ENCODE peak calls at places on chromosomes 4 and X, in seven cellular contexts. K is endothelial cell; L is AG09319; A is HL-60; X is fibroblast of mammary gland; M is activated T-cell treated with anti-CD3 and anti-CD28 coated beads, Interleukin-2, amount 50 U/mL, for 72 hours; N is dorsolateral prefrontal cortex. P is an unnamed sample.

GRCh38 chrX:19630776-19631707 is 115.7 kb upstream of the MAP3K15 start:
- DNase-seq in K (no peak), L (no peak), A (no peak), X (no peak), M (no peak), N (no peak), P (no peak)

GRCh38 chr4:149534779-149535178 is 280.9 kb downstream of the IQCM start:
- DNase-seq in K (no peak), L (no peak), A (no peak), X (peak), M (no peak), N (no peak), P (no peak)

GRCh38 chr4:112514449-112515277 is 1.3 kb downstream of the NEUROG2 start:
- DNase-seq in K (peak), L (no peak), A (no peak), X (peak), M (no peak), N (no peak), P (no peak)

GRCh38 chrX:121308276-121308805 is 260.9 kb downstream of the GLUD2 start:
- DNase-seq in K (peak), L (peak), A (peak), X (peak), M (peak), N (peak), P (peak)

GRCh38 chr4:140736669-140737343 is 19.4 kb downstream of the TBC1D9 start:
- DNase-seq in K (no peak), L (no peak), A (no peak), X (no peak), M (no peak), N (no peak), P (no peak)

GRCh38 chrX:45320191-45320590 is 119.5 kb upstream of the DIPK2B start:
- DNase-seq in K (no peak), L (no peak), A (no peak), X (no peak), M (no peak), N (no peak), P (no peak)

GRCh38 chr4:55183926-55184599 is 58.7 kb upstream of the KDR start:
- DNase-seq in K (no peak), L (peak), A (no peak), X (peak), M (no peak), N (no peak), P (no peak)

GRCh38 chr4:183670251-183670650 is 11.2 kb downstream of the TRAPPC11 start:
- DNase-seq in K (no peak), L (no peak), A (no peak), X (no peak), M (no peak), N (no peak), P (no peak)

GRCh38 chr4:86961605-86962295 is 26.9 kb downstream of the AFF1 start:
- DNase-seq in K (no peak), L (no peak), A (peak), X (peak), M (peak), N (no peak), P (no peak)

GRCh38 chr4:54229631-54230478 is 762 bp downstream of the PDGFRA start:
- DNase-seq in K (peak), L (no peak), A (no peak), X (peak), M (peak), N (no peak), P (no peak)

GRCh38 chr4:153156263-153156662 is 48.0 kb upstream of the TRIM2 start:
- DNase-seq in K (no peak), L (no peak), A (peak), X (no peak), M (peak), N (no peak), P (no peak)

GRCh38 chr4:142379277-142380051 is 466.6 kb downstream of the INPP4B start:
- DNase-seq in K (no peak), L (peak), A (no peak), X (peak), M (no peak), N (no peak), P (peak)

GRCh38 chr4:86223472-86223871 is 136.4 kb downstream of the MAPK10 start:
- DNase-seq in K (peak), L (no peak), A (peak), X (peak), M (no peak), N (no peak), P (peak)

GRCh38 chr4:5770051-5770450 is 59.0 kb downstream of the EVC start:
- DNase-seq in K (no peak), L (no peak), A (no peak), X (no peak), M (no peak), N (no peak), P (no peak)

GRCh38 chrX:137195296-137195695 is 161.5 kb upstream of the GPR101 start:
- DNase-seq in K (no peak), L (no peak), A (no peak), X (no peak), M (no peak), N (no peak), P (no peak)

GRCh38 chrX:14899607-14900006 is 26.4 kb downstream of the MOSPD2 start:
- DNase-seq in K (no peak), L (no peak), A (no peak), X (peak), M (no peak), N (no peak), P (peak)

GRCh38 chr4:30537462-30537861 is 182.7 kb upstream of the PCDH7 start:
- DNase-seq in K (no peak), L (no peak), A (no peak), X (peak), M (no peak), N (no peak), P (no peak)

GRCh38 chr4:92234393-92235176 is 69.2 kb upstream of the GRID2 start:
- DNase-seq in K (no peak), L (peak), A (no peak), X (peak), M (no peak), N (no peak), P (peak)

GRCh38 chr4:8435656-8436121 is 4.8 kb downstream of the ACOX3 start:
- DNase-seq in K (no peak), L (no peak), A (no peak), X (no peak), M (peak), N (no peak), P (no peak)

GRCh38 chr4:88660446-88661294 is 37.0 kb downstream of the NAP1L5 start:
- DNase-seq in K (no peak), L (no peak), A (no peak), X (peak), M (no peak), N (no peak), P (no peak)

GRCh38 chr4:130851932-130852331 is 1756.0 kb downstream of the C4orf33 start:
- DNase-seq in K (no peak), L (no peak), A (no peak), X (no peak), M (no peak), N (no peak), P (no peak)

GRCh38 chr4:156322592-156322991 is 368.9 kb upstream of the CTSO start:
- DNase-seq in K (no peak), L (no peak), A (no peak), X (peak), M (no peak), N (no peak), P (no peak)

GRCh38 chr4:54384563-54384962 is 155.5 kb downstream of the PDGFRA start:
- DNase-seq in K (peak), L (no peak), A (peak), X (peak), M (peak), N (peak), P (no peak)

GRCh38 chr4:1497189-1497801 is 91.1 kb upstream of the NKX1-1 start:
- DNase-seq in K (no peak), L (no peak), A (no peak), X (no peak), M (no peak), N (no peak), P (no peak)

GRCh38 chr4:141339966-141340365 is 119.3 kb downstream of the ZNF330 start:
- DNase-seq in K (no peak), L (no peak), A (no peak), X (no peak), M (no peak), N (no peak), P (no peak)

GRCh38 chr4:66667249-66667648 is 878.1 kb downstream of the CENPC start:
- DNase-seq in K (no peak), L (no peak), A (no peak), X (no peak), M (no peak), N (no peak), P (no peak)

GRCh38 chr4:173264245-173264959 is 69.8 kb downstream of the HMGB2 start:
- DNase-seq in K (peak), L (peak), A (peak), X (peak), M (no peak), N (no peak), P (no peak)

GRCh38 chrX:43604753-43605152 is 51.3 kb upstream of the MAOA start:
- DNase-seq in K (no peak), L (no peak), A (no peak), X (no peak), M (no peak), N (no peak), P (no peak)

GRCh38 chr4:41232406-41232805 is 18.1 kb upstream of the APBB2 start:
- DNase-seq in K (no peak), L (no peak), A (no peak), X (no peak), M (no peak), N (no peak), P (no peak)